ENCODE peak calls at places on chromosomes 2 and 18, in five cellular contexts. C, S, M, G and Z are unnamed samples.

GRCh38 chr2:206887705-206888104 is 51.6 kb upstream of the CPO start:
- DNase-seq in S (no peak), M (no peak), G (no peak), C (no peak), Z (no peak)

GRCh38 chr2:54015809-54016703 is 45.3 kb upstream of the PSME4 start:
- DNase-seq in C (no peak), M (no peak), S (no peak), G (no peak), Z (no peak)

GRCh38 chr2:29878898-29879297 is 42.5 kb downstream of the ALK start:
- DNase-seq in G (no peak), C (peak), S (no peak), M (no peak), Z (no peak)

GRCh38 chr2:119827866-119828507 is 68.3 kb downstream of the PTPN4 start:
- DNase-seq in M (no peak), S (no peak), C (no peak), G (no peak), Z (no peak)

GRCh38 chr2:199903111-199903510 is 8.0 kb upstream of the C2orf69 start:
- DNase-seq in S (no peak), G (no peak), M (no peak), C (no peak), Z (no peak)

GRCh38 chr2:50732796-50733195 is 299.1 kb downstream of the NRXN1 start:
- DNase-seq in C (no peak), S (no peak), G (no peak), M (no peak), Z (no peak)

GRCh38 chr2:234252766-234253165 is 202.3 kb downstream of the SPP2 start:
- DNase-seq in M (no peak), G (no peak), S (no peak), C (no peak), Z (no peak)

GRCh38 chr2:53442783-53443182 is 324.8 kb upstream of the CHAC2 start:
- DNase-seq in C (no peak), G (peak), S (no peak), M (no peak), Z (no peak)

GRCh38 chr2:135245055-135245454 is 193.0 kb downstream of the RAB3GAP1 start:
- DNase-seq in C (no peak), S (no peak), M (no peak), G (no peak), Z (no peak)

DNA sequence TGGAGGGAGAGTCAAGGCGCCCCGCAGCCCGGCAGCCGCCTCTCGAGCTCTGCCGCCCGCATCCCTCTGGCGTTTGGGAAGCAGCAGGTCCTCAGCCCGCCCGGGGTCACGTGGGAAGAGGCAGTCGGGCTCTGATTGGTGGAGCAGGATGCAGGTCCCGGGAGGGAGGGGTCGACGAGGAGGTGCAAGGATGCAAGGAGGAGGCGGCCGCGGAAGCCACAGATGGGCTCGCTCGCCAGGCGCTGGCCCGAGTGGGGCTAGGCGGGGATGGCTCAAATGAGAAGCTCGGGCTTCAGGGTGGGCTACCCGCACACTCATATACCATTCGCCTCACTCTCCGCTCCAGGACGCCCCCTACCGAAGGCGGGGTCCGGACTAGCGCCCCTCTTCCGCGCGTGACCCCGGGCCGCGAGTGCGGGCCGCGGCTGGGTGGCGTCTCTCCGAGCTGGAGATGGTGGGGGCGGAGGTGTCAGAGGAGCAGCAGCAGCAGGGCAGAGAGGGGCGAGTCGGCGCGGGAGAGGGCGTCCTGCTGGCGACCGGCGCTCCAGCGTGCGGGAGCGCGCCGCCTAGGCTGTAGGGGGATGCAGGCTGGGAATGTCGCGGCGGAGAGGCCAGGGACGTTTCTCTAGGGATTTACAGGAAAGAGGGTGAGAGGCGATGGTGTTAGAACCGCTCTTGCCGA is at the start of gene TMEFF2:
- DNase-seq in G (peak), M (peak), C (peak), S (no peak), Z (peak)
- TF ChIP-seq POLR2AphosphoS5 in G (no peak), M (no peak), C (no peak), S (no peak), Z (no peak)

GRCh38 chr18:59621027-59621426 is 76.2 kb downstream of the CCBE1 start:
- DNase-seq in M (no peak), G (no peak), S (no peak), C (no peak), Z (no peak)

GRCh38 chr18:59620381-59620780 is 76.8 kb downstream of the CCBE1 start:
- DNase-seq in M (no peak), S (no peak), C (no peak), G (no peak), Z (no peak)

GRCh38 chr18:59613903-59614302 is 83.3 kb downstream of the CCBE1 start:
- DNase-seq in S (no peak), G (no peak), M (no peak), C (no peak), Z (no peak)

GRCh38 chr18:59616501-59616900 is 80.7 kb downstream of the CCBE1 start:
- DNase-seq in S (no peak), G (no peak), M (no peak), C (no peak), Z (no peak)

DNA sequence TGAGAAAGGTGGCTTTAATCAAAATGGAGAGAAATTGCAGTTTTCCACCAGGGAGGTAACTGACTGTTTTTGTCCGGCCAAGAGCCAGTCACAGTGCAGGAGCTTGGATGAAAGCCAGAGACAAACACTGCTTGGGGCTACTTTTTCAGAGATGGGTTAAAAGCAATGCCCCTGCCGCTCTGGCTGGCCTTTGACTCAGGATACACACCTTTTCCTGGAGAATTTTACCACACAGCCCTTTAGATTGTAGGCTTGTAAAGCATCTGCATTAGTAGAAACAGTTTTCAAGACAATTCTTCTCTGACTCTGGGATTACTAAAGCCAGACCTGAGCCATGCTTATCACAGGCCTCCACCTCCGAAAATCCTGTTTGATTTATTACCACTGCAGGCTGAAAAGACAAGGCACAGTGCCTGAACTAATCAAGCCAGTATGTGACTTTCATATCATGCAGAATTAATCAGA is 79.7 kb downstream of the CCBE1 start:
- DNase-seq in C (no peak), S (no peak), G (no peak), M (no peak), Z (no peak)
- TF ChIP-seq POLR2AphosphoS5 in C (no peak), S (no peak), G (no peak), M (no peak), Z (no peak)

DNA sequence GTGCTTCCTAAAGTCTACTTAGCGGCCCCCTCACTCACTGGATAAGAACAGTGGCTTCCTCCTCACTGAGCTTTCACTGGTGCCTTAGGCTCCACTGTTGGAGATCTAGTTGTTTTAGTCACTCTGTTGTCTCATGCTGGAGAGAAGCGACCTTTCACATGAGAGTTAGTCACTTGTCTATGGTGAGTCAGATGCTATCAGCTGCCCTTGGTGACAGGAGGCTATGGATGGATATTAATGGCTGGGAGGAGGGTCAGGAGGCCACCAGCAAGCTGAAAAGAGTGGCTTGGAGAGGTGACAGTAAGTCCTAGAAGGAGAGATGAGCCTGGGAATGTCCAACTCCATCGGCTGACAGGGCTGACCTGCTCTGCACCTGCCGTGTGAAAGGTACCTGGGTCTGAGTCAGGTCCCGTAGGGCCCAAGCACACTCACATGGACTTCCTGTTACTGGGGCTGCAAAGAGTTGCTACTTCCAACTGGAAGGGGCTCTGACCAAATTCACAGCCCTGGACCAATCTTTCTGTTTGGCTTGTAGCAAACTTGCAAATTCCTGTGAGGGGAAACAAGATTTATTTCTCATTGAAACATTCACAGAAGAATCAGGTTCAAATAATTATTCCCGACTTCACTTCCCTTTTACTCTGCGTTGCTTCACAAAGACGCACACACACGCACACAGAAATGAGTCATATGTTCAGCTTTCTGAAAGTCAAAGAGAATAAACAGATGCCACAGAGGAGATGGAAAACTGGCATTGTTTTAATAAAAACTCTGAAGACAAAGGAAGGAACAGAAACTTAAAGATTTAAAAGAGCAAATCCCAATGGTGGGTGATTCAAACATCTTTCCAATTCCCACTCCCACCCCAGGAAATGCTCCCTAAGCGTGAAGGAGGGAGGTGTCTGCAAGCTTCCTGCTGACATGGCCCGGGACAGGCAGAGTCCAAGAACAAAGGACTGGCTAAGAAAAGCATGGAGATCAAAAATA is 203.5 kb upstream of the TWIST2 start:
- DNase-seq in G (no peak), C (no peak), M (no peak), S (peak), Z (no peak)
- TF ChIP-seq POLR2AphosphoS5 in G (peak), C (no peak), M (no peak), S (no peak), Z (no peak)

GRCh38 chr18:49617329-49617695 is 55.5 kb downstream of the LIPG start:
- DNase-seq in C (no peak), M (no peak), G (no peak), S (no peak), Z (no peak)

GRCh38 chr18:49619792-49620191 is 57.9 kb downstream of the LIPG start:
- DNase-seq in G (no peak), M (no peak), C (no peak), S (no peak), Z (no peak)

GRCh38 chr18:49617846-49618245 is 56.0 kb downstream of the LIPG start:
- DNase-seq in G (no peak), C (no peak), S (no peak), M (no peak), Z (no peak)

GRCh38 chr18:49616618-49617328 is 54.9 kb downstream of the LIPG start:
- DNase-seq in C (no peak), G (no peak), M (no peak), S (no peak), Z (no peak)

GRCh38 chr18:49618741-49619392 is 57.0 kb downstream of the LIPG start:
- DNase-seq in C (no peak), G (peak), S (no peak), M (no peak), Z (no peak)
- TF ChIP-seq POLR2AphosphoS5 in C (no peak), G (no peak), S (no peak), M (no peak), Z (no peak)

GRCh38 chr2:38109732-38110181 is 33.8 kb upstream of the CYP1B1 start:
- DNase-seq in C (no peak), M (no peak), G (no peak), S (no peak), Z (no peak)
- TF ChIP-seq POLR2AphosphoS5 in C (no peak), M (no peak), G (no peak), S (no peak), Z (no peak)